ENCODE peak calls at places on chromosomes 12 and 14, in nine cellular contexts. D is amniotic stem cell; J is neural progenitor cell; X is aorta; L is SHP77; H is activated naive CD4-positive, alpha-beta T cell; P is ELF-1; U is spleen; E is H7. O is an unnamed sample.

GRCh38 chr14:96255501-96256366 is at the start of gene BDKRB1:
- DNase-seq in P (no peak), D (peak; percentile 69), E (no peak), J (no peak), U (no peak), L (no peak), X (no peak), H (no peak), O (no peak)

GRCh38 chr12:13390921-13391320 is 194.4 kb downstream of the EMP1 start:
- DNase-seq in H (no peak), X (no peak), E (no peak), P (no peak), J (no peak), D (no peak), L (no peak), U (no peak), O (no peak)

GRCh38 chr14:54672688-54673087 is 105.8 kb downstream of the SAMD4A start:
- DNase-seq in L (no peak), P (no peak), J (no peak), X (no peak), D (no peak), E (no peak), U (no peak), H (no peak), O (no peak)

GRCh38 chr12:131940121-131940520 is 9.6 kb upstream of the EP400 start:
- DNase-seq in X (no peak), E (no peak), P (no peak), J (no peak), H (no peak), U (no peak), L (no peak), D (no peak), O (no peak)

GRCh38 chr12:1927751-1928351 is 9.4 kb upstream of the CACNA2D4 start:
- DNase-seq in E (no peak), L (no peak), J (no peak), X (peak; percentile 79), D (no peak), P (peak; percentile 65), U (peak; percentile 73), H (no peak), O (no peak)

GRCh38 chr14:69260246-69260978 is 454 bp downstream of the GALNT16 start:
- DNase-seq in E (peak; percentile 92), X (no peak), D (no peak), L (no peak), P (peak; percentile 38), J (peak; percentile 89), U (no peak), H (no peak), O (no peak)

GRCh38 chr14:90597961-90598360 is 201.1 kb downstream of the CALM1 start:
- DNase-seq in E (no peak), P (no peak), H (no peak), J (no peak), U (no peak), X (no peak), D (no peak), L (no peak), O (no peak)

GRCh38 chr12:97173672-97174385 is 266.8 kb downstream of the NEDD1 start:
- DNase-seq in X (no peak), L (no peak), J (peak; percentile 69), E (peak; percentile 5), U (no peak), H (no peak), P (no peak), D (no peak), O (no peak)

GRCh38 chr14:105146976-105147700 is 21.4 kb downstream of the JAG2 start:
- DNase-seq in X (no peak), D (no peak), J (no peak), U (peak; percentile 49), H (no peak), E (peak; percentile 65), P (no peak), L (no peak), O (no peak)

GRCh38 chr14:93114713-93115068 is 1.0 kb downstream of the ITPK1 start:
- DNase-seq in U (peak; percentile 92), L (no peak), D (no peak), X (peak; percentile 60), P (no peak), H (no peak), E (peak; percentile 64), J (peak; percentile 42), O (no peak)

GRCh38 chr12:16955083-16955657 is 349.2 kb upstream of the LMO3 start:
- DNase-seq in X (no peak), P (no peak), J (no peak), D (no peak), E (no peak), L (no peak), U (no peak), H (no peak), O (no peak)

GRCh38 chr12:43316506-43316905 is 235.5 kb downstream of the ADAMTS20 start:
- DNase-seq in X (no peak), L (no peak), D (no peak), J (no peak), E (no peak), U (no peak), P (no peak), H (no peak), O (no peak)

GRCh38 chr12:15646586-15646985 is 142.6 kb downstream of the EPS8 start:
- DNase-seq in D (no peak), E (no peak), P (no peak), H (no peak), X (no peak), U (no peak), J (no peak), L (no peak), O (no peak)

GRCh38 chr12:52244615-52244994 is 11.6 kb downstream of the KRT7 start:
- DNase-seq in L (peak; percentile 50), X (no peak), J (no peak), D (no peak), U (peak; percentile 23), P (no peak), H (no peak), E (peak; percentile 36), O (no peak)

GRCh38 chr14:70555890-70556289 is 21.1 kb upstream of the ADAM20 start:
- DNase-seq in E (no peak), H (no peak), X (no peak), U (peak; percentile 61), J (no peak), D (no peak), L (no peak), P (no peak), O (no peak)

GRCh38 chr12:95218164-95218851 is 701 bp downstream of the VEZT start:
- DNase-seq in U (no peak), J (no peak), E (no peak), D (peak; percentile 42), L (peak; percentile 56), H (no peak), X (no peak), P (no peak), O (peak; percentile 23)

GRCh38 chr12:96192926-96193573 is 1.1 kb upstream of the ELK3 start:
- DNase-seq in E (no peak), J (no peak), L (no peak), P (no peak), D (no peak), H (no peak), U (no peak), X (no peak), O (no peak)

GRCh38 chr14:58882577-58883018 is 244.8 kb downstream of the DACT1 start:
- DNase-seq in H (no peak), X (no peak), E (no peak), J (no peak), L (no peak), D (no peak), P (no peak), U (no peak), O (peak; percentile 93)

GRCh38 chr12:54932038-54932437 is 52.5 kb downstream of the TESPA1 start:
- DNase-seq in D (no peak), X (no peak), U (no peak), H (no peak), P (no peak), J (no peak), E (no peak), L (no peak), O (no peak)

GRCh38 chr12:113174461-113175384 is 10.6 kb downstream of the DDX54 start:
- DNase-seq in H (peak; percentile 61), X (peak; percentile 81), J (peak; percentile 67), U (peak; percentile 92), E (peak; percentile 96), P (peak; percentile 73), L (peak; percentile 15), D (peak; percentile 13), O (no peak)

GRCh38 chr12:96456265-96456974 is 33.0 kb upstream of the CFAP54 start:
- DNase-seq in J (no peak), E (no peak), P (no peak), D (no peak), X (no peak), U (no peak), H (no peak), L (no peak), O (no peak)

GRCh38 chr12:101018540-101018939 is 191.5 kb downstream of the SLC5A8 start:
- DNase-seq in D (peak; percentile 42), E (no peak), U (no peak), L (no peak), X (no peak), H (no peak), J (no peak), P (no peak), O (no peak)

GRCh38 chr12:95687937-95688336 is 102.6 kb downstream of the NTN4 start:
- DNase-seq in J (no peak), E (no peak), D (no peak), L (no peak), X (no peak), P (no peak), H (no peak), U (no peak), O (no peak)

GRCh38 chr12:106601031-106601430 is 18.2 kb downstream of the RFX4 start:
- DNase-seq in L (peak; percentile 30), X (no peak), D (no peak), J (peak; percentile 60), U (no peak), H (no peak), P (peak; percentile 90), E (peak; percentile 85), O (peak; percentile 34)

GRCh38 chr14:102421366-102422057 is 58.8 kb downstream of the TECPR2 start:
- DNase-seq in H (no peak), J (peak; percentile 33), P (no peak), L (no peak), E (no peak), D (no peak), X (no peak), U (no peak), O (peak; percentile 49)

GRCh38 chr12:122265433-122265832 is 861 bp downstream of the VPS33A start:
- DNase-seq in H (no peak), D (no peak), U (no peak), P (no peak), J (peak; percentile 13), E (no peak), X (no peak), L (no peak), O (no peak)

GRCh38 chr12:15800278-15800677 is 11.1 kb upstream of the EPS8 start:
- DNase-seq in J (no peak), P (no peak), U (no peak), L (no peak), D (no peak), X (no peak), E (no peak), H (no peak), O (no peak)

GRCh38 chr14:59964251-59965007 is 44.5 kb downstream of the LRRC9 start:
- DNase-seq in H (no peak), X (no peak), J (no peak), U (no peak), P (peak; percentile 1), D (no peak), L (no peak), E (no peak), O (no peak)

GRCh38 chr12:89216141-89216952 is 136.0 kb downstream of the DUSP6 start:
- DNase-seq in L (no peak), H (no peak), J (no peak), X (no peak), U (no peak), P (no peak), E (no peak), D (no peak), O (no peak)

GRCh38 chr14:70357985-70358384 is 1.5 kb downstream of the COX16 start:
- DNase-seq in D (no peak), E (no peak), H (no peak), P (no peak), X (no peak), U (no peak), L (no peak), J (no peak), O (no peak)

GRCh38 chr12:63944586-63945228 is 100.2 kb downstream of the SRGAP1 start:
- DNase-seq in X (no peak), E (no peak), D (no peak), J (no peak), L (no peak), U (no peak), H (no peak), P (no peak), O (no peak)

O was measured in NCI-H524 treated with DMSO at 0.1 percent for 48 hours.